ENCODE peak calls at places on chromosome 3, in four cellular contexts. R is tibial nerve; M is CD4-positive, CD25-positive, alpha-beta regulatory T cell; F is CD4-positive, alpha-beta memory T cell. N is an unnamed sample.
A peak's percentile ranks its signal among the peaks of the same experiment; 100 is the strongest.

GRCh38 chr3:10683106-10683505 is 132.9 kb upstream of the SLC6A11 start:
- DNase-seq in R (no peak), M (no peak), F (no peak), N (no peak)

GRCh38 chr3:196726788-196727675 is 12.6 kb upstream of the PAK2 start:
- DNase-seq in R (no peak), M (no peak), F (peak; percentile 52), N (no peak)

GRCh38 chr3:57393957-57394356 is 101.5 kb upstream of the ASB14 start:
- DNase-seq in R (no peak), M (no peak), F (no peak), N (no peak)

GRCh38 chr3:146732325-146732724 is 127.2 kb upstream of the PLSCR5 start:
- DNase-seq in R (no peak), M (no peak), F (no peak), N (no peak)

GRCh38 chr3:88957751-88958452 is 149.5 kb upstream of the EPHA3 start:
- DNase-seq in R (no peak), M (no peak), F (no peak), N (no peak)

GRCh38 chr3:138881233-138881632 is 46.5 kb upstream of the PIK3CB start:
- DNase-seq in R (no peak), M (no peak), F (no peak), N (no peak)

GRCh38 chr3:126119008-126119675 is 35.2 kb upstream of the SLC41A3 start:
- DNase-seq in R (no peak), M (no peak), F (no peak), N (no peak)

GRCh38 chr3:135229018-135229495 is 434.0 kb downstream of the EPHB1 start:
- DNase-seq in R (no peak), M (no peak), F (no peak), N (no peak)

GRCh38 chr3:150887031-150887430 is 18.2 kb downstream of the MINDY4B start:
- DNase-seq in R (no peak), M (no peak), F (no peak), N (no peak)

GRCh38 chr3:56985460-56986327 is 74.8 kb upstream of the SPATA12 start:
- DNase-seq in R (no peak), M (no peak), F (no peak), N (no peak)

GRCh38 chr3:82329300-82329699 is 567.9 kb upstream of the GBE1 start:
- DNase-seq in R (no peak), M (no peak), F (no peak), N (no peak)

GRCh38 chr3:164222200-164222599 is 856.1 kb downstream of the SI start:
- DNase-seq in R (no peak), M (no peak), F (no peak), N (no peak)

GRCh38 chr3:149388001-149388435 is 10.6 kb upstream of the TM4SF1 start:
- DNase-seq in R (no peak), M (no peak), F (no peak), N (no peak)

GRCh38 chr3:149384911-149385321 is 7.5 kb upstream of the TM4SF1 start:
- DNase-seq in R (no peak), M (no peak), F (no peak), N (no peak)

GRCh38 chr3:149384167-149384566 is 6.7 kb upstream of the TM4SF1 start:
- DNase-seq in R (no peak), M (no peak), F (no peak), N (no peak)

GRCh38 chr3:149385617-149386298 is 8.3 kb upstream of the TM4SF1 start:
- DNase-seq in R (no peak), M (no peak), F (no peak), N (no peak)

GRCh38 chr3:149386299-149386606 is 8.8 kb upstream of the TM4SF1 start:
- DNase-seq in R (no peak), M (no peak), F (no peak), N (no peak)
- H3K4me3 ChIP-seq in R (no peak overlapping the region), M (no peak overlapping the region), F (no peak overlapping the region), N (no peak overlapping the region)

GRCh38 chr3:61889259-61889658 is 327.9 kb downstream of the PTPRG start:
- DNase-seq in R (no peak), M (no peak), F (no peak), N (no peak)

GRCh38 chr3:61882253-61882652 is 320.9 kb downstream of the PTPRG start:
- DNase-seq in R (no peak), M (no peak), F (no peak), N (no peak)

GRCh38 chr3:61890167-61890566 is 328.8 kb downstream of the PTPRG start:
- DNase-seq in R (no peak), M (no peak), F (no peak), N (no peak)

GRCh38 chr3:61885414-61885813 is 324.0 kb downstream of the PTPRG start:
- DNase-seq in R (no peak), M (no peak), F (no peak), N (no peak)

DNA sequence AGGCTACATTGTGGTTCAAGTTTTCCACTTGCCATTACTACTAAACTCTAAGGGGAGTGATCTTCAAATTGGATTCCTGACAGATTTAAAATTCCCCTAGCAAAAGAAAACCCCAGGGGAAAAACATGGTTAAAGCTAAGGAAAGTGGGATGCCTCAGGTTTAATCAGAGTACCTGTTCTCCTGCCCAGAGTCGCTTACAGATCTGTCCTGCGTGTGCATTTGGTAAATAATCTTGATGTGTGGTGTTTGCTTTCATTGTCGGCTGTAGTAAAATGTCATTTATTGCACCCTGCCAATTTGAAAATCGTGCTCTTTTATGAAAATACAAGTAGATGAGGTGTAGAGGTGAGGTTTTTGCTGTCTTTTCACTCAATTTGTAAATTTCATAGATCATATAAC is 323.4 kb downstream of the PTPRG start:
- DNase-seq in R (no peak), M (no peak), F (no peak), N (no peak)
- H3K27ac ChIP-seq in R (no peak overlapping the region), M (no peak overlapping the region), F (no peak overlapping the region), N (no peak overlapping the region)

GRCh38 chr3:195148553-195148952 is 122.4 kb downstream of the XXYLT1 start:
- DNase-seq in R (no peak), M (no peak), F (no peak), N (no peak)
- H3K4me3 ChIP-seq in R (no peak overlapping the region), M (peak overlapping the region; percentile 82), F (no peak overlapping the region), N (no peak overlapping the region)

GRCh38 chr3:62319570-62320243 is 53.6 kb downstream of the FEZF2 start:
- DNase-seq in R (no peak), M (no peak), F (no peak), N (no peak)
- H3K27ac ChIP-seq in R (no peak overlapping the region), M (no peak overlapping the region), F (no peak overlapping the region), N (no peak overlapping the region)

DNA sequence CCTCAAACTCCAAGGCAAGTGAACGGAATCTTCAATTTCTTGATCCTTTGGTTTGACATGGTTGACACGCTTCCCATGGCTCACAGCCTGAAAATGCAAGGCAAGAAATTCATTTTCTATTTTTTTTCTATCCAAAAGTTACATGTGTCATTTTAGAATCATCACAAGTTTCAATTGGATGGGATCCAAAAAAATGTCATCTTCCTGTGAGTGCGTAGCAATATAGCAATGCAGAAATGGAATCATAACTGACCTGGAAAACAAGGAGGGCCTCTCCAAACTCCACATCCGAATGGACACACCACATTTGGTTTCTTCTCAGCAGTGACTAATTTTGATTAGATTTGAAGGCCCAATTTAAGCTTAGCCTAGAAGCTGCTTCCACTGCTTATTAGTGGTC is 175.8 kb upstream of the ATP11B start:
- DNase-seq in R (no peak), M (no peak), F (no peak), N (no peak)
- H3K4me3 ChIP-seq in R (no peak overlapping the region), M (no peak overlapping the region), F (no peak overlapping the region), N (no peak overlapping the region)

DNA sequence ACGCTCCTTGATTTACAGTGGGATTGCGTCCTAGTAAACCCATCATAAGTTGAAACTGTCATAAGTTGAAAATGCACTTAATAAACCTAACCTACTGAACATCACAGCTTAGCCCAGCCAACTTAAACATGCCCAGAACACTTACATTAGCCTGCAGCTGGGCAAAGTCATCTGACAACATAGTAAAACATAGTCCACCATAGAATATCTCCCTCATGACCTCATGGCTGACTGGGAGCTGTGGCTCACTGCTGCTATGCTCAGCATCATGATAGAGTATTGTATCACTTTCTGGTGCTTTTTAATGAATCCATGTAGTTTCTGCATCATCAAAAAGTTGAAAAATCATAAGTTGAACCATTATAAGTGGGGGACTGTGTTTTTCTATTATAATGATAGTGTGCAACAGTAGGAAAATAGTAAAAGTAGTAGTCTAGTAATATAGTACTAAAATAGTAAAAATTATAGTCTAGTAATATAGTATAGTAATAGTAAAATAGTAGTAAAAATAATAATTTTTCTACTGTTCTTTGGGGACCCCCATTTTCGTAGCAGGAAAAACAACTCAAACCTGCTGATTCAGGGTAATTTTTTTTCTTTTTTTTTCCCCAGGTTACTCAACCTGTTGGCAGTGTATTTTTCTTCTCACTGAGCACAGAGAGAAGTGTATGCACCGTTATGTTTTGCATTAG is 233.5 kb downstream of the MYRIP start:
- DNase-seq in R (no peak), M (no peak), F (no peak), N (no peak)
- H3K27ac ChIP-seq in R (no peak overlapping the region), M (no peak overlapping the region), F (no peak overlapping the region), N (no peak overlapping the region)

GRCh38 chr3:185862920-185863319 is 38.1 kb upstream of the IGF2BP2 start:
- DNase-seq in R (no peak), M (no peak), F (no peak), N (no peak)
- H3K4me3 ChIP-seq in R (no peak overlapping the region), M (no peak overlapping the region), F (no peak overlapping the region), N (no peak overlapping the region)

DNA sequence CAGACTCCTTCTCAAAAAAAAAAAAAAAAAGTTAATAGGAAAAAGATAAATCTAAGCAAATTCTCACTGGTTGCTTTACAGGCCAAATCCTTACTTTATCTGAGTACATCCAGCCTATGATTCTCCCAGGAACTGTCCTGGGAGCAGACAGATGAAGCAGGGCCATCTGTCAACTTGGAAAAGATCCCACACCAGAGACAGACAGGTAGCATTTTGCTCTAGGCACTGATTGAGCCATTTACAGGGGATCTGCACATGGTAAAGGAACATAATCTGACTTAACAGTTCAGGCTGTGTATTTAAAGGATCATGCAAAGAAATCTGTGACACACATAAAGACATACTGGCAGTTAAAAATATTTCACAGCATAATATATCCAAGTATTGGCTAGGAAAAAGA is 1006.5 kb downstream of the TBL1XR1 start:
- DNase-seq in R (no peak), M (no peak), F (no peak), N (no peak)
- H3K27ac ChIP-seq in R (no peak overlapping the region), M (no peak overlapping the region), F (no peak overlapping the region), N (no peak overlapping the region)